ENCODE peak calls at places on chromosome 19, in five cellular contexts. One of them, this sample, is unnamed.

GRCh38 chr19:13118424-13119193 is 545 bp downstream of the NACC1 start:
- DNase-seq in germinal center: peak
- DNase-seq in stimulated activated CD4-positive, alpha-beta T cell treated with anti-CD3 and anti-CD28 coated beads, Interleukin-2, amount 100 ng/mL, for 48 hours: no peak
- DNase-seq in amniotic epithelial cell: peak
- DNase-seq in psoas muscle: peak
- DNase-seq in this sample: peak

GRCh38 chr19:33670398-33670797 is 48.6 kb downstream of the CHST8 start:
- DNase-seq in germinal center: no peak
- DNase-seq in stimulated activated CD4-positive, alpha-beta T cell treated with anti-CD3 and anti-CD28 coated beads, Interleukin-2, amount 100 ng/mL, for 48 hours: no peak
- DNase-seq in amniotic epithelial cell: no peak
- DNase-seq in psoas muscle: no peak
- DNase-seq in this sample: no peak

GRCh38 chr19:45448887-45449299 is 18.9 kb upstream of the FOSB start:
- DNase-seq in germinal center: no peak
- DNase-seq in stimulated activated CD4-positive, alpha-beta T cell treated with anti-CD3 and anti-CD28 coated beads, Interleukin-2, amount 100 ng/mL, for 48 hours: no peak
- DNase-seq in amniotic epithelial cell: no peak
- DNase-seq in psoas muscle: no peak
- DNase-seq in this sample: no peak

GRCh38 chr19:51121257-51121656 is 3.4 kb upstream of the SIGLEC9 start:
- DNase-seq in germinal center: no peak
- DNase-seq in stimulated activated CD4-positive, alpha-beta T cell treated with anti-CD3 and anti-CD28 coated beads, Interleukin-2, amount 100 ng/mL, for 48 hours: no peak
- DNase-seq in amniotic epithelial cell: no peak
- DNase-seq in psoas muscle: no peak
- DNase-seq in this sample: no peak

GRCh38 chr19:18294467-18294864 is 13.0 kb upstream of the JUND start:
- DNase-seq in germinal center: peak
- DNase-seq in stimulated activated CD4-positive, alpha-beta T cell treated with anti-CD3 and anti-CD28 coated beads, Interleukin-2, amount 100 ng/mL, for 48 hours: peak
- DNase-seq in amniotic epithelial cell: no peak
- DNase-seq in psoas muscle: peak
- DNase-seq in this sample: peak

GRCh38 chr19:7500811-7501450 is 12.1 kb upstream of the PEX11G start:
- DNase-seq in germinal center: peak
- DNase-seq in stimulated activated CD4-positive, alpha-beta T cell treated with anti-CD3 and anti-CD28 coated beads, Interleukin-2, amount 100 ng/mL, for 48 hours: peak
- DNase-seq in amniotic epithelial cell: peak
- DNase-seq in psoas muscle: no peak
- DNase-seq in this sample: no peak

GRCh38 chr19:3964256-3965194 is 6.4 kb downstream of the DAPK3 start:
- DNase-seq in germinal center: no peak
- DNase-seq in stimulated activated CD4-positive, alpha-beta T cell treated with anti-CD3 and anti-CD28 coated beads, Interleukin-2, amount 100 ng/mL, for 48 hours: no peak
- DNase-seq in amniotic epithelial cell: no peak
- DNase-seq in psoas muscle: no peak
- DNase-seq in this sample: no peak

GRCh38 chr19:41554902-41555301 is 21.1 kb upstream of the CEACAM21 start:
- DNase-seq in germinal center: no peak
- DNase-seq in stimulated activated CD4-positive, alpha-beta T cell treated with anti-CD3 and anti-CD28 coated beads, Interleukin-2, amount 100 ng/mL, for 48 hours: no peak
- DNase-seq in amniotic epithelial cell: no peak
- DNase-seq in psoas muscle: no peak
- DNase-seq in this sample: no peak

GRCh38 chr19:18156841-18157464 is 4.0 kb downstream of the PIK3R2 start:
- DNase-seq in germinal center: no peak
- DNase-seq in stimulated activated CD4-positive, alpha-beta T cell treated with anti-CD3 and anti-CD28 coated beads, Interleukin-2, amount 100 ng/mL, for 48 hours: no peak
- DNase-seq in amniotic epithelial cell: peak
- DNase-seq in psoas muscle: peak
- DNase-seq in this sample: no peak

GRCh38 chr19:32448026-32448425 is 42.5 kb downstream of the DPY19L3 start:
- DNase-seq in germinal center: no peak
- DNase-seq in stimulated activated CD4-positive, alpha-beta T cell treated with anti-CD3 and anti-CD28 coated beads, Interleukin-2, amount 100 ng/mL, for 48 hours: no peak
- DNase-seq in amniotic epithelial cell: no peak
- DNase-seq in psoas muscle: no peak
- DNase-seq in this sample: no peak

GRCh38 chr19:56748443-56748842 is 76.9 kb upstream of the ZNF835 start:
- DNase-seq in germinal center: no peak
- DNase-seq in stimulated activated CD4-positive, alpha-beta T cell treated with anti-CD3 and anti-CD28 coated beads, Interleukin-2, amount 100 ng/mL, for 48 hours: no peak
- DNase-seq in amniotic epithelial cell: peak
- DNase-seq in psoas muscle: no peak
- DNase-seq in this sample: peak

GRCh38 chr19:58395979-58396627 is 647 bp downstream of the RNF225 start:
- DNase-seq in germinal center: no peak
- DNase-seq in stimulated activated CD4-positive, alpha-beta T cell treated with anti-CD3 and anti-CD28 coated beads, Interleukin-2, amount 100 ng/mL, for 48 hours: no peak
- DNase-seq in amniotic epithelial cell: no peak
- DNase-seq in psoas muscle: no peak
- DNase-seq in this sample: no peak

GRCh38 chr19:41795031-41795461 is 1.3 kb upstream of the CEACAM3 start:
- DNase-seq in germinal center: peak
- DNase-seq in stimulated activated CD4-positive, alpha-beta T cell treated with anti-CD3 and anti-CD28 coated beads, Interleukin-2, amount 100 ng/mL, for 48 hours: peak
- DNase-seq in amniotic epithelial cell: peak
- DNase-seq in psoas muscle: no peak
- DNase-seq in this sample: peak

GRCh38 chr19:11699931-11700794 is 38.6 kb downstream of the ZNF823 start:
- DNase-seq in germinal center: peak
- DNase-seq in stimulated activated CD4-positive, alpha-beta T cell treated with anti-CD3 and anti-CD28 coated beads, Interleukin-2, amount 100 ng/mL, for 48 hours: no peak
- DNase-seq in amniotic epithelial cell: peak
- DNase-seq in psoas muscle: no peak
- DNase-seq in this sample: peak

GRCh38 chr19:4910594-4911273 is 1.4 kb downstream of the UHRF1 start:
- DNase-seq in germinal center: peak
- DNase-seq in stimulated activated CD4-positive, alpha-beta T cell treated with anti-CD3 and anti-CD28 coated beads, Interleukin-2, amount 100 ng/mL, for 48 hours: no peak
- DNase-seq in amniotic epithelial cell: peak
- DNase-seq in psoas muscle: no peak
- DNase-seq in this sample: peak

GRCh38 chr19:40758491-40758890 is 7.5 kb downstream of the SNRPA start:
- DNase-seq in germinal center: no peak
- DNase-seq in stimulated activated CD4-positive, alpha-beta T cell treated with anti-CD3 and anti-CD28 coated beads, Interleukin-2, amount 100 ng/mL, for 48 hours: no peak
- DNase-seq in amniotic epithelial cell: no peak
- DNase-seq in psoas muscle: no peak
- DNase-seq in this sample: no peak

GRCh38 chr19:41350735-41351338 is 2.9 kb downstream of the TGFB1 start:
- DNase-seq in germinal center: no peak
- DNase-seq in stimulated activated CD4-positive, alpha-beta T cell treated with anti-CD3 and anti-CD28 coated beads, Interleukin-2, amount 100 ng/mL, for 48 hours: no peak
- DNase-seq in amniotic epithelial cell: peak
- DNase-seq in psoas muscle: no peak
- DNase-seq in this sample: no peak

GRCh38 chr19:16876904-16877361 is 11.9 kb upstream of the F2RL3 start:
- DNase-seq in germinal center: no peak
- DNase-seq in stimulated activated CD4-positive, alpha-beta T cell treated with anti-CD3 and anti-CD28 coated beads, Interleukin-2, amount 100 ng/mL, for 48 hours: no peak
- DNase-seq in amniotic epithelial cell: peak
- DNase-seq in psoas muscle: no peak
- DNase-seq in this sample: peak

GRCh38 chr19:46296722-46297431 is at the start of gene HIF3A:
- DNase-seq in germinal center: no peak
- DNase-seq in stimulated activated CD4-positive, alpha-beta T cell treated with anti-CD3 and anti-CD28 coated beads, Interleukin-2, amount 100 ng/mL, for 48 hours: no peak
- DNase-seq in amniotic epithelial cell: peak
- DNase-seq in psoas muscle: peak
- DNase-seq in this sample: no peak

GRCh38 chr19:3479819-3480215 is 508 bp downstream of the SMIM24 start:
- DNase-seq in germinal center: peak
- DNase-seq in stimulated activated CD4-positive, alpha-beta T cell treated with anti-CD3 and anti-CD28 coated beads, Interleukin-2, amount 100 ng/mL, for 48 hours: no peak
- DNase-seq in amniotic epithelial cell: no peak
- DNase-seq in psoas muscle: no peak
- DNase-seq in this sample: peak

GRCh38 chr19:31678421-31678820 is 329.2 kb upstream of the TSHZ3 start:
- DNase-seq in germinal center: no peak
- DNase-seq in stimulated activated CD4-positive, alpha-beta T cell treated with anti-CD3 and anti-CD28 coated beads, Interleukin-2, amount 100 ng/mL, for 48 hours: no peak
- DNase-seq in amniotic epithelial cell: no peak
- DNase-seq in psoas muscle: no peak
- DNase-seq in this sample: no peak

GRCh38 chr19:15532779-15533521 is 24.6 kb downstream of the CYP4F22 start:
- DNase-seq in germinal center: no peak
- DNase-seq in stimulated activated CD4-positive, alpha-beta T cell treated with anti-CD3 and anti-CD28 coated beads, Interleukin-2, amount 100 ng/mL, for 48 hours: no peak
- DNase-seq in amniotic epithelial cell: no peak
- DNase-seq in psoas muscle: no peak
- DNase-seq in this sample: no peak

GRCh38 chr19:34962281-34962944 is 1.6 kb downstream of the ZNF792 start:
- DNase-seq in germinal center: no peak
- DNase-seq in stimulated activated CD4-positive, alpha-beta T cell treated with anti-CD3 and anti-CD28 coated beads, Interleukin-2, amount 100 ng/mL, for 48 hours: no peak
- DNase-seq in amniotic epithelial cell: peak
- DNase-seq in psoas muscle: no peak
- DNase-seq in this sample: peak

GRCh38 chr19:49690656-49691242 is at the start of gene CPT1C:
- DNase-seq in germinal center: peak
- DNase-seq in stimulated activated CD4-positive, alpha-beta T cell treated with anti-CD3 and anti-CD28 coated beads, Interleukin-2, amount 100 ng/mL, for 48 hours: peak
- DNase-seq in amniotic epithelial cell: peak
- DNase-seq in psoas muscle: peak
- DNase-seq in this sample: no peak

GRCh38 chr19:7497292-7497691 is 8.5 kb upstream of the PEX11G start:
- DNase-seq in germinal center: no peak
- DNase-seq in stimulated activated CD4-positive, alpha-beta T cell treated with anti-CD3 and anti-CD28 coated beads, Interleukin-2, amount 100 ng/mL, for 48 hours: no peak
- DNase-seq in amniotic epithelial cell: no peak
- DNase-seq in psoas muscle: no peak
- DNase-seq in this sample: no peak

GRCh38 chr19:49643466-49643865 is 1.5 kb downstream of the SCAF1 start:
- DNase-seq in germinal center: no peak
- DNase-seq in stimulated activated CD4-positive, alpha-beta T cell treated with anti-CD3 and anti-CD28 coated beads, Interleukin-2, amount 100 ng/mL, for 48 hours: no peak
- DNase-seq in amniotic epithelial cell: no peak
- DNase-seq in psoas muscle: peak
- DNase-seq in this sample: no peak

GRCh38 chr19:50798943-50799851 is 9.0 kb downstream of the ACP4 start:
- DNase-seq in germinal center: no peak
- DNase-seq in stimulated activated CD4-positive, alpha-beta T cell treated with anti-CD3 and anti-CD28 coated beads, Interleukin-2, amount 100 ng/mL, for 48 hours: no peak
- DNase-seq in amniotic epithelial cell: no peak
- DNase-seq in psoas muscle: no peak
- DNase-seq in this sample: no peak

This sample was measured in OCI-LY7.